ENCODE peak calls at places on chromosomes 2 and 18, in nine cellular contexts. W, Z, O, C, E, X, F, U and Q are unnamed samples.

GRCh38 chr2:18387479-18388206 is 172.8 kb downstream of the RDH14 start:
- DNase-seq in E (peak), X (peak), C (peak), W (peak), Z (peak), F (peak), U (peak), O (peak), Q (peak)

GRCh38 chr2:144140896-144141295 is 379.0 kb downstream of the ZEB2 start:
- DNase-seq in Z (no peak), E (no peak), W (no peak), O (no peak), C (no peak), X (no peak), U (no peak), F (no peak), Q (no peak)

GRCh38 chr18:286515-287310 is 18.9 kb upstream of the THOC1 start:
- DNase-seq in C (no peak), F (no peak), U (no peak), E (peak), O (no peak), W (no peak), Z (peak), X (no peak), Q (no peak)

GRCh38 chr2:20599001-20599600 is 51.8 kb downstream of the HS1BP3 start:
- DNase-seq in X (no peak), O (peak), F (peak), E (no peak), Z (no peak), C (peak), U (no peak), W (no peak), Q (no peak)

GRCh38 chr2:200791905-200792304 is 19.8 kb upstream of the BZW1 start:
- DNase-seq in W (no peak), F (no peak), O (no peak), C (no peak), Z (no peak), E (no peak), U (no peak), X (no peak), Q (no peak)

GRCh38 chr2:3038636-3039035 is 339.0 kb downstream of the EIPR1 start:
- DNase-seq in C (no peak), O (no peak), Z (no peak), F (no peak), X (no peak), E (no peak), W (no peak), U (no peak), Q (peak)

GRCh38 chr2:190334479-190335224 is 8.7 kb upstream of the INPP1 start:
- DNase-seq in C (no peak), U (no peak), O (peak), F (no peak), Z (no peak), W (no peak), X (no peak), E (peak), Q (no peak)

GRCh38 chr2:7999683-8000476 is 682.0 kb upstream of the ID2 start:
- DNase-seq in Z (no peak), F (no peak), C (no peak), O (no peak), W (no peak), X (no peak), E (no peak), U (no peak), Q (peak)

GRCh38 chr2:235050992-235051351 is 99.2 kb downstream of the SH3BP4 start:
- DNase-seq in X (no peak), U (peak), O (peak), W (no peak), C (peak), F (peak), E (peak), Z (peak), Q (no peak)
- TF ChIP-seq CTCF in X (no peak), U (no peak), O (no peak), W (no peak), C (no peak), F (peak), E (no peak), Z (no peak), Q (peak)

GRCh38 chr2:207810200-207810788 is 40.6 kb upstream of the FZD5 start:
- DNase-seq in O (no peak), E (no peak), X (no peak), Z (no peak), W (no peak), C (peak), U (no peak), F (no peak), Q (no peak)
- TF ChIP-seq CTCF in O (no peak), E (no peak), X (no peak), Z (no peak), W (no peak), C (no peak), U (no peak), F (no peak), Q (no peak)

DNA sequence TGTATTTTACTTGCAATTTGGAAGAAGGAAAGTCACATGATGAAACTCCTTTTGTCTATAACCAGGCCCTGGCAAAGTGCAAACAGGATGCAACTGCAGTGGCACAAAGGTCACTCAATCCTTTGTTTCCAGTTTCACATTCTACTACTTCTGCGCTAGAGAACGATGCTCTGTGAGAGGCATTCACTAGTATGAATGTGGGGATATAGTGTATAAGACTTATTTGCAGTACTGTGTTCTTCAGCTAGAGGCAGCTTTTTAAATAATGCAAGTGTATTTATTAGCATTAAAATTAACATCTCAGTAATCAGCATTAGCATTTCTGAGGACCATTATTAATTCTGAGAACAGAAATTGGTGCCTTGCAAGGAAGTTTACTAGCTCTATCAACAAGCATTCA is 68.9 kb downstream of the PRPF40A start:
- DNase-seq in W (no peak), O (no peak), Z (no peak), F (no peak), C (no peak), X (no peak), E (peak), U (no peak), Q (no peak)
- TF ChIP-seq CTCF in W (no peak), O (no peak), Z (no peak), F (peak), C (peak), X (no peak), E (peak), U (peak), Q (peak)

GRCh38 chr2:42236911-42237310 is 67.8 kb downstream of the EML4 start:
- DNase-seq in E (no peak), U (no peak), W (no peak), Z (no peak), F (no peak), O (no peak), X (no peak), C (no peak), Q (no peak)

GRCh38 chr2:42239289-42239661 is 70.1 kb downstream of the EML4 start:
- DNase-seq in Z (no peak), X (no peak), E (no peak), O (no peak), U (no peak), C (no peak), F (no peak), W (no peak), Q (no peak)

GRCh38 chr2:42239811-42240210 is 70.7 kb downstream of the EML4 start:
- DNase-seq in W (no peak), E (no peak), Z (no peak), O (no peak), X (no peak), F (no peak), C (no peak), U (no peak), Q (no peak)

GRCh38 chr2:42241517-42241916 is 72.4 kb downstream of the EML4 start:
- DNase-seq in X (no peak), E (no peak), Z (no peak), W (no peak), F (no peak), O (no peak), C (no peak), U (no peak), Q (no peak)

GRCh38 chr2:42238644-42239288 is 69.6 kb downstream of the EML4 start:
- DNase-seq in U (peak), X (peak), Z (peak), O (peak), C (peak), F (peak), E (peak), W (no peak), Q (no peak)
- TF ChIP-seq CTCF in U (peak), X (peak), Z (peak), O (peak), C (peak), F (peak), E (peak), W (peak), Q (peak)

GRCh38 chr2:127139766-127140165 is 32.8 kb upstream of the BIN1 start:
- DNase-seq in E (no peak), U (no peak), X (no peak), C (no peak), Z (no peak), O (no peak), W (no peak), F (no peak), Q (no peak)
- TF ChIP-seq CTCF in E (peak), U (no peak), X (no peak), C (peak), Z (no peak), O (no peak), W (no peak), F (no peak), Q (no peak)

DNA sequence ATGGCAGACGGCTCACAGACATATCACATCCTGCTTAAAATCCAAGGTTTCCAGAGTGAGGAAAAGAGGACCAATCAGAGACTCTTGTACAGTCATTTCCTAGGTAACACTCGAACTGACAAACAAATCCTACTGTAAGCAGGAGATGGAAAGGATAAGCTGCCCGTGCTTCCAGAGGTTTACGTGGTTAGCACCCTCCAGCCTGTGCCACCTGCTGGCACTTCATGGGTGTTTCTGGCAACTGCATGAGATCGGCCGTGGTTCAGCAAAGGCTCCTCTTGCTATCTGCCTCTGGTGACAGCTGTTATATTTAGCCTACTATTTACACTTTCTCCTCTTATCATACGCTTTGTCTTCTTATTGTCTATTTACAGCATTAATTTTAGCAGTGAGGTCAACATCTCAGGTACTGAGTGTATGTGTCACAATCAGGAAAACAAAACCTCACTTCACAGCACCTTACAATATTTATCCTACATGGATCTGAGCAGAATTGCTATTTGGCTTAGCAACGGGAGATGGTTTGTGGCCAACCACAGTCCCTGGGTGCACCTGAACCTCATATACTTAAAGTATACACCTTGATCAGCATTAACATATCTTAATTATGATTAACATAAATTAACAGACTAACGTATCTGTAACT is 226.9 kb downstream of the TMEM163 start:
- DNase-seq in O (no peak), C (no peak), X (no peak), F (no peak), U (no peak), W (no peak), E (no peak), Z (peak), Q (peak)
- TF ChIP-seq CTCF in O (no peak), C (peak), X (no peak), F (no peak), U (peak), W (no peak), E (no peak), Z (no peak), Q (no peak)

GRCh38 chr2:176638167-176639015 is 369.1 kb downstream of the MTX2 start:
- DNase-seq in O (peak), X (peak), W (peak), C (peak), F (peak), E (peak), U (no peak), Z (peak), Q (no peak)
- TF ChIP-seq CTCF in O (no peak), X (peak), W (peak), C (peak), F (peak), E (peak), U (peak), Z (peak), Q (peak)